ENCODE peak calls at places on chromosomes 3 and 15, in ten cellular contexts. One of them, this sample, is unnamed.
A peak's percentile ranks its signal among the peaks of the same experiment; 100 is the strongest.

GRCh38 chr3:10173926-10174435 is 9.3 kb downstream of the IRAK2 start:
- DNase-seq in right cardiac atrium: peak; percentile 86
- DNase-seq in CD4-positive, alpha-beta memory T cell: no peak
- DNase-seq in stomach: peak; percentile 41
- DNase-seq in aorta: peak; percentile 95
- DNase-seq in Panc1: no peak
- DNase-seq in prostate gland: no peak
- DNase-seq in suprapubic skin: peak; percentile 82
- DNase-seq in GM23248: peak; percentile 97
- DNase-seq in ovary: no peak
- DNase-seq in this sample: peak; percentile 85

GRCh38 chr3:195582947-195583346 is 793 bp downstream of the APOD start:
- DNase-seq in ovary: no peak
- DNase-seq in stomach: no peak
- DNase-seq in CD4-positive, alpha-beta memory T cell: no peak
- DNase-seq in GM23248: no peak
- DNase-seq in Panc1: no peak
- DNase-seq in right cardiac atrium: no peak
- DNase-seq in prostate gland: no peak
- DNase-seq in suprapubic skin: no peak
- DNase-seq in aorta: no peak
- DNase-seq in this sample: no peak

GRCh38 chr3:120622870-120623718 is 27.0 kb downstream of the NDUFB4 start:
- DNase-seq in CD4-positive, alpha-beta memory T cell: peak; percentile 10
- DNase-seq in GM23248: peak; percentile 74
- DNase-seq in right cardiac atrium: no peak
- DNase-seq in ovary: no peak
- DNase-seq in aorta: no peak
- DNase-seq in prostate gland: no peak
- DNase-seq in suprapubic skin: no peak
- DNase-seq in stomach: no peak
- DNase-seq in Panc1: peak; percentile 57
- DNase-seq in this sample: no peak

GRCh38 chr3:128548426-128549282 is 55.7 kb upstream of the GATA2 start:
- DNase-seq in GM23248: peak; percentile 28
- DNase-seq in suprapubic skin: no peak
- DNase-seq in stomach: peak; percentile 18
- DNase-seq in CD4-positive, alpha-beta memory T cell: no peak
- DNase-seq in Panc1: no peak
- DNase-seq in ovary: no peak
- DNase-seq in aorta: no peak
- DNase-seq in right cardiac atrium: peak; percentile 64
- DNase-seq in prostate gland: no peak
- DNase-seq in this sample: no peak

GRCh38 chr3:183099838-183100204 is 525 bp upstream of the MCCC1 start:
- DNase-seq in CD4-positive, alpha-beta memory T cell: no peak
- DNase-seq in stomach: no peak
- DNase-seq in suprapubic skin: no peak
- DNase-seq in GM23248: no peak
- DNase-seq in Panc1: no peak
- DNase-seq in right cardiac atrium: no peak
- DNase-seq in prostate gland: no peak
- DNase-seq in aorta: no peak
- DNase-seq in ovary: no peak
- DNase-seq in this sample: no peak

GRCh38 chr15:72796515-72797337 is 13.2 kb upstream of the ADPGK start:
- DNase-seq in CD4-positive, alpha-beta memory T cell: peak; percentile 37
- DNase-seq in prostate gland: no peak
- DNase-seq in aorta: peak; percentile 88
- DNase-seq in stomach: peak; percentile 43
- DNase-seq in right cardiac atrium: peak; percentile 80
- DNase-seq in Panc1: no peak
- DNase-seq in ovary: peak; percentile 67
- DNase-seq in suprapubic skin: peak; percentile 71
- DNase-seq in GM23248: peak; percentile 75
- DNase-seq in this sample: peak; percentile 26

GRCh38 chr3:74643636-74644035 is 29.2 kb upstream of the CNTN3 start:
- DNase-seq in right cardiac atrium: peak; percentile 67
- DNase-seq in ovary: peak; percentile 80
- DNase-seq in CD4-positive, alpha-beta memory T cell: no peak
- DNase-seq in Panc1: no peak
- DNase-seq in suprapubic skin: peak; percentile 67
- DNase-seq in prostate gland: peak; percentile 80
- DNase-seq in GM23248: peak; percentile 72
- DNase-seq in stomach: peak; percentile 70
- DNase-seq in aorta: no peak
- DNase-seq in this sample: peak; percentile 70

GRCh38 chr3:30199096-30199734 is 407.2 kb upstream of the TGFBR2 start:
- DNase-seq in GM23248: peak; percentile 67
- DNase-seq in ovary: peak; percentile 75
- DNase-seq in suprapubic skin: peak; percentile 78
- DNase-seq in stomach: peak; percentile 74
- DNase-seq in right cardiac atrium: peak; percentile 90
- DNase-seq in aorta: peak; percentile 79
- DNase-seq in Panc1: no peak
- DNase-seq in prostate gland: peak; percentile 54
- DNase-seq in CD4-positive, alpha-beta memory T cell: peak; percentile 43
- DNase-seq in this sample: peak; percentile 81

GRCh38 chr3:197811343-197811742 is 20.3 kb downstream of the LRCH3 start:
- DNase-seq in aorta: peak; percentile 62
- DNase-seq in GM23248: peak; percentile 97
- DNase-seq in suprapubic skin: peak; percentile 82
- DNase-seq in right cardiac atrium: peak; percentile 75
- DNase-seq in prostate gland: no peak
- DNase-seq in ovary: no peak
- DNase-seq in CD4-positive, alpha-beta memory T cell: no peak
- DNase-seq in stomach: no peak
- DNase-seq in Panc1: no peak
- DNase-seq in this sample: no peak

GRCh38 chr3:171026584-171027293 is at the start of gene SLC2A2:
- DNase-seq in suprapubic skin: no peak
- DNase-seq in aorta: no peak
- DNase-seq in CD4-positive, alpha-beta memory T cell: no peak
- DNase-seq in Panc1: no peak
- DNase-seq in ovary: no peak
- DNase-seq in right cardiac atrium: no peak
- DNase-seq in prostate gland: no peak
- DNase-seq in stomach: no peak
- DNase-seq in GM23248: no peak
- DNase-seq in this sample: no peak

GRCh38 chr3:170180107-170180951 is 1.2 kb downstream of the PHC3 start:
- DNase-seq in CD4-positive, alpha-beta memory T cell: peak; percentile 50
- DNase-seq in aorta: no peak
- DNase-seq in GM23248: peak; percentile 46
- DNase-seq in suprapubic skin: no peak
- DNase-seq in right cardiac atrium: no peak
- DNase-seq in prostate gland: no peak
- DNase-seq in ovary: no peak
- DNase-seq in stomach: peak; percentile 38
- DNase-seq in Panc1: no peak
- DNase-seq in this sample: no peak

DNA sequence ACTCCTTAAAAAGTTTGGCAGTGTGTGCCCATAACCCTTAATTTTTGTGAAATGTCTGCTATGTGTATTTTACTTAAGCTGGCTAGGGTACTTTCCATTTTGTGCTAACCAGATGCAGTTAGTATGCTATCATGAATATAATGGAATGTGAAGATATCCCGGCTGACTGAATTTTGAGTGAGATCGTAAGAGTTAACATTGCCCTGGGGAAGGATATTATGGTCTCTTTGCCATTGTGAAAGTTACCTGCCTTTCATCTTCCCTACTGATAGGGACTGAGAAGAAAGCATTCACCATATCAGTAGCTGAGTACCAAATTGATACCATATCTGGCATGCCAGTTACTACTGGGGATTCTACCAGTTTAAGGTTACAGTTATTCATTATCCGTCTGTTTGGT is 243.2 kb downstream of the UBE2E2 start:
- DNase-seq in suprapubic skin: no peak
- DNase-seq in Panc1: no peak
- DNase-seq in ovary: no peak
- DNase-seq in CD4-positive, alpha-beta memory T cell: no peak
- DNase-seq in right cardiac atrium: no peak
- DNase-seq in stomach: no peak
- DNase-seq in GM23248: no peak
- DNase-seq in aorta: no peak
- DNase-seq in prostate gland: no peak
- DNase-seq in this sample: no peak
- H3K4me1 ChIP-seq in suprapubic skin: no peaks in the 10 kb centered on the region
- H3K4me1 ChIP-seq in Panc1: no peaks in the 10 kb centered on the region
- H3K4me1 ChIP-seq in ovary: peaks cover 2% of the 10 kb centered on the region
- H3K4me1 ChIP-seq in CD4-positive, alpha-beta memory T cell: peaks cover 7% of the 10 kb centered on the region
- H3K4me1 ChIP-seq in right cardiac atrium: no peaks in the 10 kb centered on the region
- H3K4me1 ChIP-seq in stomach: peaks cover 5% of the 10 kb centered on the region
- H3K4me1 ChIP-seq in GM23248: peaks cover 4% of the 10 kb centered on the region
- H3K4me1 ChIP-seq in aorta: no peaks in the 10 kb centered on the region
- H3K4me1 ChIP-seq in prostate gland: no peaks in the 10 kb centered on the region
- H3K4me1 ChIP-seq in this sample: peaks cover 24% of the 10 kb centered on the region

DNA sequence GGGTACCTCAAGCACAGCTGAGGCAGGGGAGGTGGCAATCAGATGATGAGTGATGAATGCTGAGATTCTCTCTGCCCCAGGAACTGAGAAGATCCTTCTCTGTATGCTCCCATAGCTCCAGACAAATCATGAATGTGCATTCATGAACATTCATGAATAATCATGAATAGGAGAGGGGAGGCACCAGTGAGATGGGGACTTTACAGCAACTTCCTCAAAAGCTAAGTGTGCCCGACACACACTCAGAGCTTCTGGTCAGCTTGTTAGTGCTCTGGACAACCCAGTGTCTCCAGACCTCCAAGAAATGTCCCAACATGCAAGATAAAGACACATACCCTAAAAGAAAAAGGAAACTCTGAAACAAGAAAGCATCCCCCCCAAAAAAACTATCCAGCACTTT is 24.2 kb downstream of the LRRC2 start:
- DNase-seq in Panc1: no peak
- DNase-seq in GM23248: no peak
- DNase-seq in ovary: no peak
- DNase-seq in suprapubic skin: no peak
- DNase-seq in stomach: no peak
- DNase-seq in CD4-positive, alpha-beta memory T cell: no peak
- DNase-seq in right cardiac atrium: no peak
- DNase-seq in prostate gland: no peak
- DNase-seq in aorta: no peak
- DNase-seq in this sample: no peak
- H3K4me1 ChIP-seq in Panc1: no peaks in the 10 kb centered on the region
- H3K4me1 ChIP-seq in GM23248: peaks cover 32% of the 10 kb centered on the region
- H3K4me1 ChIP-seq in ovary: no peaks in the 10 kb centered on the region
- H3K4me1 ChIP-seq in suprapubic skin: peaks cover 9% of the 10 kb centered on the region
- H3K4me1 ChIP-seq in stomach: no peaks in the 10 kb centered on the region
- H3K4me1 ChIP-seq in CD4-positive, alpha-beta memory T cell: peaks cover 58% of the 10 kb centered on the region
- H3K4me1 ChIP-seq in right cardiac atrium: no peaks in the 10 kb centered on the region
- H3K4me1 ChIP-seq in prostate gland: no peaks in the 10 kb centered on the region
- H3K4me1 ChIP-seq in aorta: no peaks in the 10 kb centered on the region
- H3K4me1 ChIP-seq in this sample: peaks cover 27% of the 10 kb centered on the region

GRCh38 chr3:153142961-153143360 is 19.1 kb upstream of the RAP2B start:
- DNase-seq in prostate gland: no peak
- DNase-seq in stomach: no peak
- DNase-seq in GM23248: no peak
- DNase-seq in Panc1: no peak
- DNase-seq in suprapubic skin: no peak
- DNase-seq in right cardiac atrium: no peak
- DNase-seq in ovary: no peak
- DNase-seq in CD4-positive, alpha-beta memory T cell: no peak
- DNase-seq in aorta: no peak
- DNase-seq in this sample: no peak

GRCh38 chr3:153146191-153147053 is 15.6 kb upstream of the RAP2B start:
- DNase-seq in GM23248: no peak
- DNase-seq in right cardiac atrium: no peak
- DNase-seq in stomach: no peak
- DNase-seq in aorta: no peak
- DNase-seq in CD4-positive, alpha-beta memory T cell: no peak
- DNase-seq in Panc1: no peak
- DNase-seq in ovary: no peak
- DNase-seq in suprapubic skin: no peak
- DNase-seq in prostate gland: no peak
- DNase-seq in this sample: no peak

GRCh38 chr3:153145454-153145853 is 16.6 kb upstream of the RAP2B start:
- DNase-seq in Panc1: no peak
- DNase-seq in GM23248: no peak
- DNase-seq in prostate gland: no peak
- DNase-seq in suprapubic skin: no peak
- DNase-seq in right cardiac atrium: no peak
- DNase-seq in stomach: no peak
- DNase-seq in aorta: no peak
- DNase-seq in CD4-positive, alpha-beta memory T cell: no peak
- DNase-seq in ovary: no peak
- DNase-seq in this sample: no peak

DNA sequence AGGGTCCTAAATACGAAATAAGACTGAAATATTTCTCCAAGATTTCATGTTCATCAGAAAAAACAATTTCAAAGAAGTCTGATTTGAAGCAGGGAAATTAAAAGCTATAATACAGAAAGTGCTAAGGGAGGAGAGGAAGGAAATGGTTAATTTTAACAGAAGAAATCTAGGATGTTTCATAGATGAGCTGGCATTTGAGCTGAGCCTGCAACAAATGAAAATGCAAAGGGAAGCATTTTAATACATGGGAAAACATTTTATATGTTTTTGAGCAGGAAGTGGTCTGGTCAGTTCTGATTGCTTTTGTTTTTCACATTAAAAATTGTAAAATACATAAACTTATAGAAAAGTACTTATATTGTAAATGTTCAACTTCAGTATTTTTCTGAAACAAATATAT is 17.2 kb upstream of the RAP2B start:
- DNase-seq in CD4-positive, alpha-beta memory T cell: no peak
- DNase-seq in Panc1: no peak
- DNase-seq in right cardiac atrium: no peak
- DNase-seq in GM23248: peak; percentile 73
- DNase-seq in ovary: no peak
- DNase-seq in stomach: no peak
- DNase-seq in suprapubic skin: no peak
- DNase-seq in aorta: no peak
- DNase-seq in prostate gland: no peak
- DNase-seq in this sample: no peak
- H3K4me1 ChIP-seq in CD4-positive, alpha-beta memory T cell: peaks cover 21% of the 10 kb centered on the region
- H3K4me1 ChIP-seq in Panc1: peaks cover 11% of the 10 kb centered on the region
- H3K4me1 ChIP-seq in right cardiac atrium: no peaks in the 10 kb centered on the region
- H3K4me1 ChIP-seq in GM23248: peaks cover 28% of the 10 kb centered on the region
- H3K4me1 ChIP-seq in ovary: no peaks in the 10 kb centered on the region
- H3K4me1 ChIP-seq in stomach: no peaks in the 10 kb centered on the region
- H3K4me1 ChIP-seq in suprapubic skin: peaks cover under 1% of the 10 kb centered on the region
- H3K4me1 ChIP-seq in aorta: no peaks in the 10 kb centered on the region
- H3K4me1 ChIP-seq in prostate gland: no peaks in the 10 kb centered on the region
- H3K4me1 ChIP-seq in this sample: no peaks in the 10 kb centered on the region

DNA sequence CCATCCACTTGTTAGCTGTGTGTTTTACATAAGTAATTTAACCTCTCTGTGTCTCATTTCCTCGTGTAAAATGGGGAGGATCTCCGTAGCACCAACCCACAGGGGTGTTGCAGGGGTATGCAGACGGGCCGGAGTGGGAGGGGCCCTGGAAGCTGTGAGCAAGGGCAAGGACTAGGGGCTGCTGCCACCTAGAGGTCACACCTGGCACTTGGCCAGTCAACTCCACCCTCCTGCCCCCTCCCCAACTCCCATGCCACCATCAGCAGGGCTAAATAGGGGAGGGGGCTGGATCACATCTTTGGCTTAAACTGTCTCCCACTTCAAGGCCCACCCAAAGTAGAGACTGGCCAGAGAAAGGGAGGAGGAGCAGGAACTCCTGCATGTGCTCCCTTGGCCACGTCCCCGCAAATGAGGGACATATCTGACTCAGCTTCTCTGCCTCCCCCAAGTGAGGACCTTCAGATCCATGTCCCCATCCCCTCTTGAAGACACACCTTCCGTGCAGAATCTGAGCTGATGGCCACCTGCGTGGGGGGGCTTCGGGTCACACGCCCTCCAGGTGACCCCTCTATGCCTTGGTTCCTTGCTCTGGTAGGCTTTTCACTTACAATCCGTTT is 2.6 kb downstream of the CCDC9B start:
- DNase-seq in suprapubic skin: no peak
- DNase-seq in prostate gland: no peak
- DNase-seq in CD4-positive, alpha-beta memory T cell: peak; percentile 71
- DNase-seq in ovary: peak; percentile 74
- DNase-seq in Panc1: no peak
- DNase-seq in GM23248: peak; percentile 56
- DNase-seq in right cardiac atrium: peak; percentile 92
- DNase-seq in aorta: peak; percentile 90
- DNase-seq in stomach: peak; percentile 74
- DNase-seq in this sample: peak; percentile 78
- H3K4me1 ChIP-seq in suprapubic skin: peaks cover 83% of the 10 kb centered on the region
- H3K4me1 ChIP-seq in prostate gland: peaks cover 20% of the 10 kb centered on the region
- H3K4me1 ChIP-seq in CD4-positive, alpha-beta memory T cell: peaks cover 15% of the 10 kb centered on the region
- H3K4me1 ChIP-seq in ovary: peaks cover 26% of the 10 kb centered on the region
- H3K4me1 ChIP-seq in Panc1: peaks cover 54% of the 10 kb centered on the region
- H3K4me1 ChIP-seq in GM23248: peaks cover 54% of the 10 kb centered on the region
- H3K4me1 ChIP-seq in right cardiac atrium: peaks cover 23% of the 10 kb centered on the region
- H3K4me1 ChIP-seq in aorta: no peaks in the 10 kb centered on the region
- H3K4me1 ChIP-seq in stomach: peaks cover 100% of the 10 kb centered on the region
- H3K4me1 ChIP-seq in this sample: peaks cover 98% of the 10 kb centered on the region

This sample was measured in heart right ventricle.